ENCODE peak calls at places on chromosomes 16 and 17, in seven cellular contexts. F is lower leg skin, S is ovary, N is uterus, C is body of pancreas, L is GM12891, X is upper lobe of left lung. O is an unnamed sample.

GRCh38 chr16:85413713-85414663 is 199.1 kb upstream of the GSE1 start:
- DNase-seq in N (no peak), C (no peak), F (peak), S (peak), L (no peak), X (no peak), O (no peak)

GRCh38 chr16:27474041-27474440 is 72.1 kb downstream of the IL21R start:
- DNase-seq in X (no peak), C (no peak), F (no peak), L (no peak), S (no peak), N (no peak), O (no peak)

GRCh38 chr16:62738631-62739030 is 702.4 kb upstream of the CDH8 start:
- DNase-seq in L (no peak), S (no peak), C (no peak), N (no peak), X (no peak), F (no peak), O (no peak)

GRCh38 chr17:78345172-78345571 is 14.7 kb downstream of the SOCS3 start:
- DNase-seq in S (no peak), X (no peak), F (no peak), C (no peak), N (no peak), L (no peak), O (no peak)

GRCh38 chr17:40345161-40346034 is 19.1 kb downstream of the GJD3 start:
- DNase-seq in S (peak), L (no peak), F (peak), N (peak), X (peak), C (peak), O (peak)

GRCh38 chr17:80863626-80864025 is 128.0 kb upstream of the CHMP6 start:
- DNase-seq in X (no peak), N (no peak), L (no peak), C (no peak), S (no peak), F (no peak), O (no peak)

GRCh38 chr17:67421869-67422273 is 44.8 kb downstream of the PITPNC1 start:
- DNase-seq in C (peak), N (peak), F (no peak), S (no peak), X (no peak), L (no peak), O (peak)

GRCh38 chr16:2692948-2693651 is 10.8 kb downstream of the KCTD5 start:
- DNase-seq in C (no peak), X (peak), F (no peak), L (no peak), S (peak), N (no peak), O (no peak)

GRCh38 chr17:56815711-56816110 is 18.0 kb downstream of the C17orf67 start:
- DNase-seq in F (no peak), S (no peak), X (no peak), C (no peak), N (no peak), L (no peak), O (peak)

GRCh38 chr17:19244796-19245195 is 7.6 kb downstream of the EPN2 start:
- DNase-seq in S (no peak), L (no peak), X (no peak), N (no peak), F (no peak), C (peak), O (no peak)

GRCh38 chr17:82238562-82239201 is 9.8 kb downstream of the SLC16A3 start:
- DNase-seq in X (peak), L (no peak), N (peak), S (peak), F (peak), C (peak), O (no peak)

GRCh38 chr17:38667099-38667786 is 7.5 kb downstream of the EPOP start:
- DNase-seq in X (no peak), N (peak), C (peak), L (peak), F (peak), S (peak), O (peak)

GRCh38 chr17:69228576-69228975 is at the start of gene ABCA10:
- DNase-seq in F (no peak), X (no peak), L (no peak), C (no peak), S (no peak), N (no peak), O (no peak)

GRCh38 chr16:81661082-81661481 is 118.0 kb upstream of the PLCG2 start:
- DNase-seq in L (no peak), C (no peak), F (no peak), X (peak), S (peak), N (no peak), O (no peak)

GRCh38 chr17:78401891-78402290 is 23.4 kb downstream of the PGS1 start:
- DNase-seq in X (no peak), C (no peak), N (no peak), S (no peak), L (no peak), F (no peak), O (no peak)

GRCh38 chr16:9666834-9667480 is 515.3 kb downstream of the GRIN2A start:
- DNase-seq in X (no peak), C (no peak), F (no peak), N (no peak), S (no peak), L (no peak), O (no peak)

GRCh38 chr16:89308391-89309333 is 91.2 kb downstream of the ZNF778 start:
- DNase-seq in L (peak), F (no peak), X (no peak), C (peak), N (no peak), S (no peak), O (no peak)

GRCh38 chr17:2214047-2214717 is 89.4 kb downstream of the SMG6 start:
- DNase-seq in S (peak), C (peak), F (peak), N (peak), X (no peak), L (no peak), O (peak)

GRCh38 chr17:72598705-72599104 is 477.9 kb downstream of the SOX9 start:
- DNase-seq in S (no peak), N (no peak), X (no peak), F (no peak), C (no peak), L (no peak), O (no peak)

GRCh38 chr16:89990799-89991198 is 28.5 kb downstream of the DBNDD1 start:
- DNase-seq in L (no peak), F (no peak), X (no peak), C (no peak), N (no peak), S (no peak), O (no peak)

GRCh38 chr17:77110006-77110374 is 30.8 kb upstream of the SEC14L1 start:
- DNase-seq in C (no peak), N (peak), S (no peak), X (no peak), F (no peak), L (no peak), O (no peak)

GRCh38 chr17:82237746-82238561 is 9.1 kb downstream of the SLC16A3 start:
- DNase-seq in F (peak), S (peak), C (no peak), L (no peak), N (peak), X (no peak), O (no peak)

GRCh38 chr17:52419256-52419655 is 260.7 kb upstream of the CA10 start:
- DNase-seq in L (no peak), F (no peak), S (no peak), X (no peak), N (no peak), C (peak), O (no peak)

GRCh38 chr16:10122546-10122945 is 59.7 kb downstream of the GRIN2A start:
- DNase-seq in C (peak), L (no peak), S (no peak), F (no peak), X (no peak), N (no peak), O (no peak)

GRCh38 chr16:48126801-48127644 is 28.8 kb downstream of the ABCC12 start:
- DNase-seq in C (peak), X (no peak), L (no peak), N (no peak), F (no peak), S (no peak), O (peak)

GRCh38 chr17:40317345-40317873 is 8.4 kb downstream of the RARA start:
- DNase-seq in S (no peak), F (peak), L (peak), N (peak), C (peak), X (no peak), O (no peak)

GRCh38 chr17:75031972-75032895 is 14.5 kb downstream of the ATP5PD start:
- DNase-seq in S (peak), N (peak), F (peak), L (peak), X (peak), C (peak), O (peak)
- TF ChIP-seq POLR2A in S (no peak), N (peak), F (no peak), L (no peak), X (no peak), C (no peak), O (peak)

GRCh38 chr17:28154242-28154641 is 111.8 kb downstream of the NLK start:
- DNase-seq in C (no peak), S (no peak), L (no peak), N (no peak), F (no peak), X (no peak), O (no peak)

GRCh38 chr17:28147026-28147425 is 104.5 kb downstream of the NLK start:
- DNase-seq in C (no peak), L (no peak), X (no peak), S (no peak), F (no peak), N (no peak), O (no peak)

GRCh38 chr17:28145348-28145747 is 102.9 kb downstream of the NLK start:
- DNase-seq in S (no peak), N (no peak), F (no peak), L (no peak), X (no peak), C (no peak), O (peak)

DNA sequence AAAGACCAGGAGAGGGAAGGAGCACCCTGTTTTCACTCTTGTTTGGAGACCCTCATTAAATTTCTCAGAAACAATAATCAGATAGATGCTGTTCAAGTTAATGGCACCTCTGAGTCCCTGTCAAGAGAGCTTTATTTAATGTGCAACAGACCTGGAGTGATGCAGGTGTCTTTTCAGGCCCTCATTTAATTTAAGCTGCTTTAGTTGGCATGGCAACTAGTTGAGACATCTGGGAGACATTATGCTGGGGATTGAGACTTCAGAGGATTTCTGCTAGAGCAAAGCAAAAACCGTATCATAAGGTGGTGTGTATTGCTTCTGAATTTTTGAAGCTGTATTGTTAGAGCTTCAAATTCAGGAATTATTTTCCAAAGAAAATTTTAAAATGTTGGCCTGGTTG is 108.5 kb downstream of the NLK start:
- DNase-seq in L (no peak), N (no peak), F (no peak), C (no peak), S (no peak), X (no peak), O (no peak)
- TF ChIP-seq POLR2A in L (no peak), N (no peak), F (no peak), C (no peak), S (no peak), X (no peak), O (no peak)

GRCh38 chr17:60748232-60748631 is 70.6 kb downstream of the BCAS3 start:
- DNase-seq in L (no peak), X (no peak), F (no peak), N (no peak), C (no peak), S (no peak), O (no peak)
- TF ChIP-seq POLR2A in L (no peak), X (no peak), F (no peak), N (no peak), C (no peak), S (no peak), O (no peak)

DNA sequence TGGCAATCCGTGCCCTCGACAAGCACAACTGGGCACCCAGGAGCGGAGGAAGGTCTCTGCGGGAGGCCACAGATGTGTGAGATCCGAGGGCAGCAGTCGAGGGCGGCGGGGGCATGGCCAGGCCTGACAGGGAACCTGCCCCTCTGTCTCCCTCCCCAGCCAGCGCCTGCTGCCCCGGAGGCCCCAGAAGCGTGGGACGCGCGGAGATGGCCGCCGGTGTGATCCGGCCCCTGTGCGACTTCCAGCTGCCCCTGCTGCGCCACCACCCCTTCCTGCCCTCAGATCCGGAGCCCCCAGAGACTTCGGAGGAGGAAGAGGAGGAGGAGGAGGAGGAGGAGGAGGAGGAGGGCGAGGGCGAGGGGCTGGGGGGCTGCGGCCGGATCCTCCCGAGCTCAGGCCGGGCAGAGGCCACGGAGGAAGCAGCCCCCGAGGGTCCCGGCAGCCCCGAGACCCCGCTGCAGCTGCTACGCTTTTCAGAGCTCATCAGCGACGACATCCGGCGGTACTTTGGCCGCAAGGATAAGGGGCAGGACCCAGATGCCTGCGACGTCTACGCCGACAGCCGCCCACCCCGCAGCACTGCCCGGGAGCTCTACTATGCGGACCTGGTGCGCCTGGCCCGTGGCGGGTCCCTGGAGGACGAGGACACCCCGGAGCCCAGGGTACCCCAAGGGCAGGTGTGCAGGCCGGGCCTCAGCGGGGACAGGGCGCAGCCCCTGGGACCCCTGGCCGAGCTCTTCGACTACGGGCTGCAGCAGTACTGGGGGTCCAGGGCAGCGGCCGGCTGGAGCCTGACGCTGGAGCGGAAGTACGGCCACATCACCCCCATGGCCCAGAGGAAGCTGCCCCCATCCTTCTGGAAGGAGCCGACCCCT is 1.7 kb downstream of the PERCC1 start:
- DNase-seq in F (no peak), S (no peak), L (no peak), N (no peak), C (no peak), X (peak), O (no peak)
- TF ChIP-seq POLR2A in F (no peak), S (no peak), L (no peak), N (no peak), C (no peak), X (no peak), O (no peak)

GRCh38 chr17:47222032-47222431 is 12.9 kb downstream of the MYL4 start:
- DNase-seq in N (no peak), S (no peak), F (peak), X (no peak), L (no peak), C (no peak), O (no peak)

GRCh38 chr17:47219621-47220475 is 10.7 kb downstream of the MYL4 start:
- DNase-seq in L (no peak), C (no peak), N (no peak), F (peak), X (no peak), S (no peak), O (no peak)

GRCh38 chr17:47221154-47221553 is 12.0 kb downstream of the MYL4 start:
- DNase-seq in X (peak), S (no peak), F (peak), L (no peak), N (no peak), C (no peak), O (no peak)

GRCh38 chr17:47220531-47220999 is 11.4 kb downstream of the MYL4 start:
- DNase-seq in S (no peak), F (peak), L (no peak), X (no peak), C (no peak), N (no peak), O (no peak)

GRCh38 chr17:47218896-47219430 is 9.8 kb downstream of the MYL4 start:
- DNase-seq in L (no peak), F (peak), X (no peak), C (no peak), N (no peak), S (no peak), O (no peak)
- TF ChIP-seq POLR2A in L (no peak), F (no peak), X (no peak), C (no peak), N (no peak), S (no peak), O (no peak)

GRCh38 chr16:71808593-71809449 is at the start of gene AP1G1:
- DNase-seq in C (peak), L (peak), S (peak), X (peak), F (peak), N (peak), O (peak)
- TF ChIP-seq POLR2A in C (peak), L (peak), S (peak), X (peak), F (peak), N (peak), O (peak)

DNA sequence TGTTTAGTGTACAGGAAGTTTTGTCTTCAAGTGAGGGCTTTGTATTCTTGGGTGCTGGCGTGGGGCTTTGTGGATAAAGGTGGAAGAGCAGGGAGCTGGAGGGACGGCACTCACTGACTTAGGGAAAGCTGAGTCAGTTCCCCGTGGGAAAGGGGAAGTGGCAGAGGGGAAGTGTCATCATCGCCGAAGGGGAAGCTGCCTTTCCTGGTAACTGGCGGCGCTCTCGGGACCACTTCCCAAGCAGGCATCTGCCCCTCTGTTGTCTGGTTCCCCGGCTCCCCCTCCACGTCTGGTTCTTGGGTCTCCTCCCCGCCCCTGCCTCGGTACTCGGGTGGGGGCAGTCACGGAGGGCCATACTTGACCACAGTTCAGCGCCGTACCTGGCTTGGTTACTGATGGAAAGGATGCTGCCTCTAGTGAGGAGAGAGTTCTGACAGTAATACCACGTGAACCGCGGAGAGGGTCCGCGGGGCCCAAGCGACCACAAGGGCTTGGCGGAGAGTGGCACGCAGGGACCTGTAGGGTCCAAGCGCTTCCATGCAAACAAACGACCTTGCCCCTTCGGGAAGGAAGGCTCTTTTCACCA is 9.0 kb downstream of the KDM6B start:
- DNase-seq in N (peak), S (peak), F (peak), C (peak), L (no peak), X (no peak), O (no peak)
- TF ChIP-seq POLR2A in N (peak), S (peak), F (no peak), C (no peak), L (peak), X (no peak), O (peak)

O was measured in H54.